ENCODE peak calls at places on chromosomes 6 and 20, in five cellular contexts. F, K, E, I and S are unnamed samples.
A peak's percentile ranks its signal among the peaks of the same experiment; 100 is the strongest.

GRCh38 chr6:48101277-48101676 is 9.7 kb downstream of the PTCHD4 start:
- DNase-seq in I (peak; percentile 10), F (no peak), K (no peak), E (no peak), S (no peak)

GRCh38 chr20:5880326-5880725 is 70.0 kb downstream of the TRMT6 start:
- DNase-seq in K (no peak), F (no peak), E (no peak), I (no peak), S (no peak)

GRCh38 chr6:158008894-158009891 is 27.5 kb downstream of the SYNJ2 start:
- DNase-seq in F (no peak), E (no peak), K (peak; percentile 55), I (peak; percentile 96), S (peak; percentile 73)

GRCh38 chr20:39880890-39881289 is 808.1 kb downstream of the MAFB start:
- DNase-seq in F (no peak), K (no peak), E (no peak), I (peak; percentile 53), S (no peak)

GRCh38 chr6:34484899-34485298 is 19.0 kb downstream of the PACSIN1 start:
- DNase-seq in K (no peak), E (peak; percentile 90), I (no peak), F (no peak), S (no peak)

GRCh38 chr6:31569861-31570536 is 2.1 kb upstream of the LTA start:
- DNase-seq in F (no peak), K (no peak), E (no peak), I (no peak), S (no peak)

GRCh38 chr6:13395272-13396237 is 67.2 kb upstream of the TBC1D7 start:
- DNase-seq in I (peak; percentile 74), K (peak; percentile 69), F (peak; percentile 87), E (no peak), S (peak; percentile 50)

GRCh38 chr6:57276946-57277345 is 40.5 kb upstream of the PRIM2 start:
- DNase-seq in F (no peak), K (no peak), I (peak; percentile 65), E (no peak), S (no peak)